ENCODE peak calls at places on chromosomes 16 and 17, in eight cellular contexts. One of them, this sample, is unnamed.

GRCh38 chr17:47720754-47721533 is 12.1 kb upstream of the TBX21 start:
- DNase-seq in GOT3: peak; percentile 34
- DNase-seq in amniotic stem cell: peak; percentile 14
- DNase-seq in endothelial cell of umbilical vein: no peak
- DNase-seq in HTR-8/SVneo: no peak
- DNase-seq in AG09309: no peak
- DNase-seq in M059J: peak; percentile 80
- DNase-seq in hepatocyte: peak; percentile 55
- DNase-seq in this sample: peak; percentile 37

GRCh38 chr16:57016301-57016700 is 26.9 kb downstream of the NLRC5 start:
- DNase-seq in amniotic stem cell: no peak
- DNase-seq in endothelial cell of umbilical vein: no peak
- DNase-seq in HTR-8/SVneo: no peak
- DNase-seq in AG09309: no peak
- DNase-seq in hepatocyte: no peak
- DNase-seq in M059J: no peak
- DNase-seq in GOT3: no peak
- DNase-seq in this sample: no peak

GRCh38 chr16:30112197-30113030 is 923 bp downstream of the GDPD3 start:
- DNase-seq in AG09309: no peak
- DNase-seq in HTR-8/SVneo: peak; percentile 53
- DNase-seq in hepatocyte: peak; percentile 87
- DNase-seq in amniotic stem cell: no peak
- DNase-seq in M059J: no peak
- DNase-seq in endothelial cell of umbilical vein: no peak
- DNase-seq in GOT3: no peak
- DNase-seq in this sample: peak; percentile 67

GRCh38 chr17:43556292-43556691 is 10.2 kb upstream of the ETV4 start:
- DNase-seq in HTR-8/SVneo: peak; percentile 64
- DNase-seq in AG09309: no peak
- DNase-seq in endothelial cell of umbilical vein: no peak
- DNase-seq in hepatocyte: peak; percentile 49
- DNase-seq in M059J: peak; percentile 84
- DNase-seq in GOT3: peak; percentile 17
- DNase-seq in amniotic stem cell: no peak
- DNase-seq in this sample: peak; percentile 68

GRCh38 chr17:3025421-3026124 is 37.8 kb downstream of the OR1D5 start:
- DNase-seq in endothelial cell of umbilical vein: no peak
- DNase-seq in M059J: no peak
- DNase-seq in GOT3: no peak
- DNase-seq in HTR-8/SVneo: no peak
- DNase-seq in AG09309: no peak
- DNase-seq in amniotic stem cell: no peak
- DNase-seq in hepatocyte: no peak
- DNase-seq in this sample: no peak

GRCh38 chr17:40445769-40446468 is 2.7 kb downstream of the IGFBP4 start:
- DNase-seq in amniotic stem cell: no peak
- DNase-seq in AG09309: no peak
- DNase-seq in hepatocyte: no peak
- DNase-seq in endothelial cell of umbilical vein: no peak
- DNase-seq in M059J: no peak
- DNase-seq in GOT3: no peak
- DNase-seq in HTR-8/SVneo: no peak
- DNase-seq in this sample: no peak

GRCh38 chr16:56634715-56635440 is 2.4 kb downstream of the MT1M start:
- DNase-seq in endothelial cell of umbilical vein: no peak
- DNase-seq in hepatocyte: no peak
- DNase-seq in AG09309: no peak
- DNase-seq in GOT3: no peak
- DNase-seq in amniotic stem cell: no peak
- DNase-seq in M059J: no peak
- DNase-seq in HTR-8/SVneo: no peak
- DNase-seq in this sample: no peak

GRCh38 chr17:77298811-77299210 is 158.0 kb downstream of the SEC14L1 start:
- DNase-seq in M059J: no peak
- DNase-seq in AG09309: no peak
- DNase-seq in endothelial cell of umbilical vein: no peak
- DNase-seq in GOT3: no peak
- DNase-seq in HTR-8/SVneo: no peak
- DNase-seq in hepatocyte: no peak
- DNase-seq in amniotic stem cell: no peak
- DNase-seq in this sample: no peak

GRCh38 chr17:81337449-81337848 is 42.3 kb upstream of the SLC38A10 start:
- DNase-seq in GOT3: no peak
- DNase-seq in M059J: no peak
- DNase-seq in hepatocyte: no peak
- DNase-seq in amniotic stem cell: no peak
- DNase-seq in HTR-8/SVneo: no peak
- DNase-seq in AG09309: no peak
- DNase-seq in endothelial cell of umbilical vein: no peak
- DNase-seq in this sample: peak; percentile 70

GRCh38 chr17:81460856-81461460 is 51.6 kb downstream of the ACTG1 start:
- DNase-seq in hepatocyte: no peak
- DNase-seq in GOT3: no peak
- DNase-seq in amniotic stem cell: no peak
- DNase-seq in M059J: no peak
- DNase-seq in AG09309: no peak
- DNase-seq in endothelial cell of umbilical vein: no peak
- DNase-seq in HTR-8/SVneo: no peak
- DNase-seq in this sample: no peak

GRCh38 chr17:82463881-82464566 is 5.5 kb downstream of the NARF start:
- DNase-seq in hepatocyte: no peak
- DNase-seq in endothelial cell of umbilical vein: no peak
- DNase-seq in AG09309: no peak
- DNase-seq in amniotic stem cell: no peak
- DNase-seq in HTR-8/SVneo: no peak
- DNase-seq in GOT3: no peak
- DNase-seq in M059J: no peak
- DNase-seq in this sample: no peak

GRCh38 chr17:81930142-81931125 is 2.9 kb upstream of the MAFG start:
- DNase-seq in GOT3: no peak
- DNase-seq in hepatocyte: no peak
- DNase-seq in HTR-8/SVneo: no peak
- DNase-seq in amniotic stem cell: no peak
- DNase-seq in AG09309: no peak
- DNase-seq in M059J: no peak
- DNase-seq in endothelial cell of umbilical vein: no peak
- DNase-seq in this sample: peak; percentile 41

GRCh38 chr17:65355246-65355645 is 206.2 kb downstream of the AXIN2 start:
- DNase-seq in endothelial cell of umbilical vein: no peak
- DNase-seq in AG09309: no peak
- DNase-seq in GOT3: no peak
- DNase-seq in M059J: peak; percentile 62
- DNase-seq in hepatocyte: no peak
- DNase-seq in amniotic stem cell: no peak
- DNase-seq in HTR-8/SVneo: no peak
- DNase-seq in this sample: no peak

GRCh38 chr16:69049146-69049545 is 56.3 kb upstream of the HAS3 start:
- DNase-seq in HTR-8/SVneo: peak; percentile 61
- DNase-seq in endothelial cell of umbilical vein: no peak
- DNase-seq in amniotic stem cell: no peak
- DNase-seq in hepatocyte: no peak
- DNase-seq in AG09309: no peak
- DNase-seq in M059J: peak; percentile 72
- DNase-seq in GOT3: no peak
- DNase-seq in this sample: no peak